ENCODE peak calls at places on chromosome 4, in six cellular contexts. One of them, this sample, is unnamed.

GRCh38 chr4:76984788-76985211 is 35.2 kb downstream of the SEPTIN11 start:
- DNase-seq in NCI-H1436: no peak
- DNase-seq in HT1080: peak
- DNase-seq in naive B cell: no peak
- DNase-seq in NCI-H1105: no peak
- DNase-seq in AG08396: peak
- DNase-seq in this sample: no peak

GRCh38 chr4:85873566-85873965 is 398.6 kb downstream of the ARHGAP24 start:
- DNase-seq in naive B cell: no peak
- DNase-seq in NCI-H1436: no peak
- DNase-seq in HT1080: no peak
- DNase-seq in NCI-H1105: no peak
- DNase-seq in AG08396: no peak
- DNase-seq in this sample: no peak

GRCh38 chr4:40418430-40419230 is 83.5 kb downstream of the CHRNA9 start:
- DNase-seq in naive B cell: no peak
- DNase-seq in AG08396: no peak
- DNase-seq in HT1080: no peak
- DNase-seq in NCI-H1105: no peak
- DNase-seq in NCI-H1436: no peak
- DNase-seq in this sample: no peak

GRCh38 chr4:141730805-141731204 is 94.4 kb downstream of the IL15 start:
- DNase-seq in naive B cell: no peak
- DNase-seq in AG08396: no peak
- DNase-seq in NCI-H1436: no peak
- DNase-seq in HT1080: peak
- DNase-seq in NCI-H1105: no peak
- DNase-seq in this sample: no peak

GRCh38 chr4:85669992-85670548 is 195.1 kb downstream of the ARHGAP24 start:
- DNase-seq in HT1080: no peak
- DNase-seq in AG08396: no peak
- DNase-seq in NCI-H1105: no peak
- DNase-seq in naive B cell: no peak
- DNase-seq in NCI-H1436: no peak
- DNase-seq in this sample: no peak

GRCh38 chr4:76977731-76978350 is 28.3 kb downstream of the SEPTIN11 start:
- DNase-seq in naive B cell: no peak
- DNase-seq in NCI-H1105: no peak
- DNase-seq in AG08396: no peak
- DNase-seq in HT1080: peak
- DNase-seq in NCI-H1436: no peak
- DNase-seq in this sample: no peak

GRCh38 chr4:89681219-89681618 is 155.7 kb downstream of the SNCA start:
- DNase-seq in NCI-H1436: peak
- DNase-seq in NCI-H1105: peak
- DNase-seq in HT1080: no peak
- DNase-seq in AG08396: no peak
- DNase-seq in naive B cell: no peak
- DNase-seq in this sample: no peak

GRCh38 chr4:38605794-38606586 is 58.0 kb upstream of the KLF3 start:
- DNase-seq in NCI-H1436: no peak
- DNase-seq in AG08396: no peak
- DNase-seq in HT1080: no peak
- DNase-seq in NCI-H1105: no peak
- DNase-seq in naive B cell: no peak
- DNase-seq in this sample: no peak

GRCh38 chr4:87974856-87975462 is 555 bp upstream of the SPP1 start:
- DNase-seq in NCI-H1436: no peak
- DNase-seq in naive B cell: no peak
- DNase-seq in AG08396: no peak
- DNase-seq in NCI-H1105: no peak
- DNase-seq in HT1080: peak
- DNase-seq in this sample: no peak

GRCh38 chr4:55396305-55397023 is 707 bp downstream of the TMEM165 start:
- DNase-seq in HT1080: peak
- DNase-seq in naive B cell: no peak
- DNase-seq in AG08396: peak
- DNase-seq in NCI-H1436: peak
- DNase-seq in NCI-H1105: peak
- DNase-seq in this sample: peak

GRCh38 chr4:184471872-184472539 is 2.3 kb downstream of the IRF2 start:
- DNase-seq in NCI-H1105: no peak
- DNase-seq in NCI-H1436: no peak
- DNase-seq in naive B cell: peak
- DNase-seq in HT1080: no peak
- DNase-seq in AG08396: peak
- DNase-seq in this sample: peak

GRCh38 chr4:127985989-127986388 is 20.8 kb downstream of the ABHD18 start:
- DNase-seq in NCI-H1105: no peak
- DNase-seq in NCI-H1436: no peak
- DNase-seq in HT1080: no peak
- DNase-seq in naive B cell: no peak
- DNase-seq in AG08396: no peak
- DNase-seq in this sample: no peak

GRCh38 chr4:10524196-10524833 is 67.1 kb upstream of the ZNF518B start:
- DNase-seq in AG08396: no peak
- DNase-seq in HT1080: no peak
- DNase-seq in naive B cell: no peak
- DNase-seq in NCI-H1105: no peak
- DNase-seq in NCI-H1436: no peak
- DNase-seq in this sample: no peak

This sample was measured in germinal center.